ENCODE peak calls at places on chromosome 2, in nine cellular contexts. One of them, this sample, is unnamed.

GRCh38 chr2:16662440-16662839 is 3.2 kb downstream of the CYRIA start:
- DNase-seq in left lung: no peak
- DNase-seq in fibroblast of pulmonary artery: peak; percentile 74
- DNase-seq in cardiac fibroblast: peak; percentile 32
- DNase-seq in cardiac muscle cell: peak; percentile 49
- DNase-seq in WERI-Rb-1: no peak
- DNase-seq in DND-41: no peak
- DNase-seq in fibroblast of the aortic adventitia: no peak
- DNase-seq in SK-N-SH: no peak
- DNase-seq in this sample: no peak

GRCh38 chr2:28564346-28564745 is 68.5 kb downstream of the PLB1 start:
- DNase-seq in left lung: peak; percentile 20
- DNase-seq in fibroblast of pulmonary artery: no peak
- DNase-seq in cardiac fibroblast: no peak
- DNase-seq in cardiac muscle cell: no peak
- DNase-seq in WERI-Rb-1: no peak
- DNase-seq in DND-41: no peak
- DNase-seq in fibroblast of the aortic adventitia: no peak
- DNase-seq in SK-N-SH: no peak
- DNase-seq in this sample: no peak

GRCh38 chr2:121561617-121562268 is 31.1 kb downstream of the RNU4ATAC start:
- DNase-seq in left lung: no peak
- DNase-seq in fibroblast of pulmonary artery: peak; percentile 44
- DNase-seq in cardiac fibroblast: peak; percentile 27
- DNase-seq in cardiac muscle cell: peak; percentile 57
- DNase-seq in WERI-Rb-1: no peak
- DNase-seq in DND-41: no peak
- DNase-seq in fibroblast of the aortic adventitia: peak; percentile 75
- DNase-seq in SK-N-SH: no peak
- DNase-seq in this sample: no peak

GRCh38 chr2:28577796-28578680 is 82.2 kb downstream of the PLB1 start:
- DNase-seq in left lung: peak; percentile 64
- DNase-seq in fibroblast of pulmonary artery: no peak
- DNase-seq in cardiac fibroblast: no peak
- DNase-seq in cardiac muscle cell: no peak
- DNase-seq in WERI-Rb-1: no peak
- DNase-seq in DND-41: no peak
- DNase-seq in fibroblast of the aortic adventitia: no peak
- DNase-seq in SK-N-SH: no peak
- DNase-seq in this sample: no peak

GRCh38 chr2:43220982-43221659 is 5.3 kb downstream of the ZFP36L2 start:
- DNase-seq in left lung: peak; percentile 70
- DNase-seq in fibroblast of pulmonary artery: peak; percentile 93
- DNase-seq in cardiac fibroblast: peak; percentile 96
- DNase-seq in cardiac muscle cell: peak; percentile 96
- DNase-seq in WERI-Rb-1: no peak
- DNase-seq in DND-41: peak; percentile 85
- DNase-seq in fibroblast of the aortic adventitia: peak; percentile 97
- DNase-seq in SK-N-SH: peak; percentile 90
- DNase-seq in this sample: peak; percentile 95

GRCh38 chr2:108825736-108826135 is 39.2 kb downstream of the CCDC138 start:
- DNase-seq in left lung: no peak
- DNase-seq in fibroblast of pulmonary artery: no peak
- DNase-seq in cardiac fibroblast: peak; percentile 18
- DNase-seq in cardiac muscle cell: no peak
- DNase-seq in WERI-Rb-1: no peak
- DNase-seq in DND-41: no peak
- DNase-seq in fibroblast of the aortic adventitia: no peak
- DNase-seq in SK-N-SH: no peak
- DNase-seq in this sample: no peak

GRCh38 chr2:96977631-96978195 is 8.7 kb downstream of the FAM178B start:
- DNase-seq in left lung: no peak
- DNase-seq in fibroblast of pulmonary artery: peak; percentile 45
- DNase-seq in cardiac fibroblast: peak; percentile 27
- DNase-seq in cardiac muscle cell: peak; percentile 66
- DNase-seq in WERI-Rb-1: no peak
- DNase-seq in DND-41: no peak
- DNase-seq in fibroblast of the aortic adventitia: peak; percentile 22
- DNase-seq in SK-N-SH: no peak
- DNase-seq in this sample: no peak

GRCh38 chr2:240353086-240353798 is 82.2 kb upstream of the GPC1 start:
- DNase-seq in left lung: no peak
- DNase-seq in fibroblast of pulmonary artery: no peak
- DNase-seq in cardiac fibroblast: no peak
- DNase-seq in cardiac muscle cell: no peak
- DNase-seq in WERI-Rb-1: no peak
- DNase-seq in DND-41: no peak
- DNase-seq in fibroblast of the aortic adventitia: no peak
- DNase-seq in SK-N-SH: peak; percentile 76
- DNase-seq in this sample: no peak

GRCh38 chr2:182779323-182779722 is 63.3 kb downstream of the DNAJC10 start:
- DNase-seq in left lung: no peak
- DNase-seq in fibroblast of pulmonary artery: no peak
- DNase-seq in cardiac fibroblast: no peak
- DNase-seq in cardiac muscle cell: no peak
- DNase-seq in WERI-Rb-1: no peak
- DNase-seq in DND-41: no peak
- DNase-seq in fibroblast of the aortic adventitia: no peak
- DNase-seq in SK-N-SH: no peak
- DNase-seq in this sample: no peak

GRCh38 chr2:182784058-182784706 is 68.1 kb downstream of the DNAJC10 start:
- DNase-seq in left lung: no peak
- DNase-seq in fibroblast of pulmonary artery: no peak
- DNase-seq in cardiac fibroblast: no peak
- DNase-seq in cardiac muscle cell: no peak
- DNase-seq in WERI-Rb-1: no peak
- DNase-seq in DND-41: no peak
- DNase-seq in fibroblast of the aortic adventitia: no peak
- DNase-seq in SK-N-SH: no peak
- DNase-seq in this sample: no peak

DNA sequence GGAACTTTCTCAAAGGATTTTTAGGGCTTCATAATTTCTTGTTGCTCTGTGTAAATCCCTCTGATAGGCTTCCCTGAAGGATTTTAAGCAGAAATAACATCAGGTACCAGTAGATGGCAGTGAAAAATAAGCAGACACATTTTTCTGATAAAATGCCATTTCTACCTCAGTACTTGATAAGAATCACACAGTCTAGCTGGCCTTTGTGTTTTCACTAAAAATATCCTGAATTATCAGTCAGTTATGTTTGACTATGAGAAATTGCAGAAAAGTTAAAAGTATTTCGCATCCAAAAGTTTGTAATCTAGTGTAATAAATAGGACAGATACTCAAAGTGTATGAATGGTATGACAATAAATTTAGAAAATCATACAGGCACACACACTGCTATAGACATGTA is 68.7 kb downstream of the DNAJC10 start:
- DNase-seq in left lung: no peak
- DNase-seq in fibroblast of pulmonary artery: peak; percentile 63
- DNase-seq in cardiac fibroblast: peak; percentile 61
- DNase-seq in cardiac muscle cell: peak; percentile 57
- DNase-seq in WERI-Rb-1: no peak
- DNase-seq in DND-41: no peak
- DNase-seq in fibroblast of the aortic adventitia: peak; percentile 66
- DNase-seq in SK-N-SH: peak; percentile 37
- DNase-seq in this sample: peak; percentile 51
- TF ChIP-seq CTCF in left lung: peak; percentile 26
- TF ChIP-seq CTCF in fibroblast of pulmonary artery: peak; percentile 59
- TF ChIP-seq CTCF in cardiac fibroblast: peak; percentile 47
- TF ChIP-seq CTCF in cardiac muscle cell: peak; percentile 47
- TF ChIP-seq CTCF in WERI-Rb-1: peak; percentile 34
- TF ChIP-seq CTCF in DND-41: peak; percentile 52
- TF ChIP-seq CTCF in fibroblast of the aortic adventitia: peak; percentile 61
- TF ChIP-seq CTCF in SK-N-SH: peak; percentile 77
- TF ChIP-seq CTCF in this sample: peak; percentile 39

GRCh38 chr2:223826995-223827394 is 10.4 kb downstream of the AP1S3 start:
- DNase-seq in left lung: no peak
- DNase-seq in fibroblast of pulmonary artery: no peak
- DNase-seq in cardiac fibroblast: no peak
- DNase-seq in cardiac muscle cell: no peak
- DNase-seq in WERI-Rb-1: no peak
- DNase-seq in DND-41: no peak
- DNase-seq in fibroblast of the aortic adventitia: no peak
- DNase-seq in SK-N-SH: no peak
- DNase-seq in this sample: no peak

GRCh38 chr2:223834431-223834830 is 3.0 kb downstream of the AP1S3 start:
- DNase-seq in left lung: no peak
- DNase-seq in fibroblast of pulmonary artery: no peak
- DNase-seq in cardiac fibroblast: no peak
- DNase-seq in cardiac muscle cell: no peak
- DNase-seq in WERI-Rb-1: no peak
- DNase-seq in DND-41: no peak
- DNase-seq in fibroblast of the aortic adventitia: no peak
- DNase-seq in SK-N-SH: no peak
- DNase-seq in this sample: no peak

GRCh38 chr2:223824301-223824700 is 13.1 kb downstream of the AP1S3 start:
- DNase-seq in left lung: no peak
- DNase-seq in fibroblast of pulmonary artery: no peak
- DNase-seq in cardiac fibroblast: no peak
- DNase-seq in cardiac muscle cell: no peak
- DNase-seq in WERI-Rb-1: no peak
- DNase-seq in DND-41: no peak
- DNase-seq in fibroblast of the aortic adventitia: no peak
- DNase-seq in SK-N-SH: no peak
- DNase-seq in this sample: no peak

GRCh38 chr2:223828314-223828713 is 9.1 kb downstream of the AP1S3 start:
- DNase-seq in left lung: no peak
- DNase-seq in fibroblast of pulmonary artery: no peak
- DNase-seq in cardiac fibroblast: no peak
- DNase-seq in cardiac muscle cell: no peak
- DNase-seq in WERI-Rb-1: no peak
- DNase-seq in DND-41: no peak
- DNase-seq in fibroblast of the aortic adventitia: no peak
- DNase-seq in SK-N-SH: no peak
- DNase-seq in this sample: no peak

DNA sequence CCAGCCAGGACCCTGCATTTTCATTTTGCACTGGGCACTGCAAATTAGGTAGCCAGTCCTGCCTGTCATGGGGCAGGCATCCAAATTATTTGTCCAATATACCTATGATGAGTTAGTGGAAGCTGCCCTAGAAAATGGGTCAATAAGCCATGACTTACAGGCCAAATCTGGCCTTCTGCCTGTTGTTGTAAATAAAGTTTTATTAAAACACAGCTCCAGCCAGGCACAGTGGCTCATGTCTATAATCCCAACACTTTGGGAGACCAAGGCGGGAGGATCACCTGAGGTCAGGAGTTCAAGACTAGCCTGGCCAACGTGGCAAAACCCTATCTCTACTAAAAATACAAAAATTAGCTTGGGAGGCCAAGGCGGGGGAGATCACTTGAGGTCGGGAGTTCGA is 8.3 kb downstream of the AP1S3 start:
- DNase-seq in left lung: no peak
- DNase-seq in fibroblast of pulmonary artery: no peak
- DNase-seq in cardiac fibroblast: no peak
- DNase-seq in cardiac muscle cell: no peak
- DNase-seq in WERI-Rb-1: no peak
- DNase-seq in DND-41: no peak
- DNase-seq in fibroblast of the aortic adventitia: no peak
- DNase-seq in SK-N-SH: no peak
- DNase-seq in this sample: no peak
- H3K4me3 ChIP-seq in left lung: no peak overlapping the region
- H3K4me3 ChIP-seq in fibroblast of pulmonary artery: no peak overlapping the region
- H3K4me3 ChIP-seq in cardiac fibroblast: no peak overlapping the region
- H3K4me3 ChIP-seq in cardiac muscle cell: no peak overlapping the region
- H3K4me3 ChIP-seq in WERI-Rb-1: no peak overlapping the region
- H3K4me3 ChIP-seq in DND-41: no peak overlapping the region
- H3K4me3 ChIP-seq in fibroblast of the aortic adventitia: no peak overlapping the region
- H3K4me3 ChIP-seq in SK-N-SH: no peak overlapping the region
- H3K4me3 ChIP-seq in this sample: no peak overlapping the region

GRCh38 chr2:200479617-200480292 is 30.1 kb downstream of the KCTD18 start:
- DNase-seq in left lung: no peak
- DNase-seq in fibroblast of pulmonary artery: peak; percentile 54
- DNase-seq in cardiac fibroblast: peak; percentile 65
- DNase-seq in cardiac muscle cell: peak; percentile 53
- DNase-seq in WERI-Rb-1: no peak
- DNase-seq in DND-41: no peak
- DNase-seq in fibroblast of the aortic adventitia: peak; percentile 67
- DNase-seq in SK-N-SH: no peak
- DNase-seq in this sample: peak; percentile 18

GRCh38 chr2:200484934-200485333 is 24.9 kb downstream of the KCTD18 start:
- DNase-seq in left lung: no peak
- DNase-seq in fibroblast of pulmonary artery: no peak
- DNase-seq in cardiac fibroblast: no peak
- DNase-seq in cardiac muscle cell: no peak
- DNase-seq in WERI-Rb-1: no peak
- DNase-seq in DND-41: no peak
- DNase-seq in fibroblast of the aortic adventitia: no peak
- DNase-seq in SK-N-SH: no peak
- DNase-seq in this sample: no peak

GRCh38 chr2:200482194-200482593 is 27.7 kb downstream of the KCTD18 start:
- DNase-seq in left lung: no peak
- DNase-seq in fibroblast of pulmonary artery: no peak
- DNase-seq in cardiac fibroblast: no peak
- DNase-seq in cardiac muscle cell: no peak
- DNase-seq in WERI-Rb-1: peak; percentile 19
- DNase-seq in DND-41: no peak
- DNase-seq in fibroblast of the aortic adventitia: no peak
- DNase-seq in SK-N-SH: peak; percentile 71
- DNase-seq in this sample: no peak

GRCh38 chr2:200486529-200486928 is 23.3 kb downstream of the KCTD18 start:
- DNase-seq in left lung: no peak
- DNase-seq in fibroblast of pulmonary artery: no peak
- DNase-seq in cardiac fibroblast: no peak
- DNase-seq in cardiac muscle cell: no peak
- DNase-seq in WERI-Rb-1: no peak
- DNase-seq in DND-41: no peak
- DNase-seq in fibroblast of the aortic adventitia: no peak
- DNase-seq in SK-N-SH: no peak
- DNase-seq in this sample: no peak

DNA sequence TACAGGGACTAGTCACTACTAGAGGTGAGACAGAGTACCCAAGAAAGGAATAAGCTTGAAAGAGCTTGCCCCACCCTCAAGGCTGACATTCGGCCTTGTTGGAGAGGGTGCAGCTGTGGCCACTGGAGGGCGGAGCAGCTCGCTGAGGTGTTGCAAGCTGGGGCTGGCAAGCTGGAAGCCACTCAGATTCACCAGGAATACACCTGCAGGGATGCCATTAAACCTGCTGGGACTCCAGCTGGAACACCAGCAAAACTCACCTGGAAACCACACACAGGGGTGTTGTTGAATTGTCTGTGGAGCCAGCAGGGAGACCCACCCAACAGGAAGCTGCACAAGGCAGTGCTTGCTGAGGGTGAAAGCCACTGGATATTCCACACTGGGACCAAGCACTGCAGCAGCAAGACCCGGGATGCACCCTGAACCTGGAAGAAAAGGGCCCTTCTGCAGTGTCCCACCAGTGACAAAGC is 26.1 kb downstream of the KCTD18 start:
- DNase-seq in left lung: peak; percentile 69
- DNase-seq in fibroblast of pulmonary artery: peak; percentile 37
- DNase-seq in cardiac fibroblast: peak; percentile 49
- DNase-seq in cardiac muscle cell: peak; percentile 42
- DNase-seq in WERI-Rb-1: peak; percentile 78
- DNase-seq in DND-41: peak; percentile 32
- DNase-seq in fibroblast of the aortic adventitia: peak; percentile 27
- DNase-seq in SK-N-SH: peak; percentile 34
- DNase-seq in this sample: no peak
- TF ChIP-seq CTCF in left lung: peak; percentile 24
- TF ChIP-seq CTCF in fibroblast of pulmonary artery: peak; percentile 56
- TF ChIP-seq CTCF in cardiac fibroblast: peak; percentile 43
- TF ChIP-seq CTCF in cardiac muscle cell: peak; percentile 47
- TF ChIP-seq CTCF in WERI-Rb-1: peak; percentile 89
- TF ChIP-seq CTCF in DND-41: peak; percentile 56
- TF ChIP-seq CTCF in fibroblast of the aortic adventitia: peak; percentile 50
- TF ChIP-seq CTCF in SK-N-SH: peak; percentile 34
- TF ChIP-seq CTCF in this sample: peak; percentile 49

DNA sequence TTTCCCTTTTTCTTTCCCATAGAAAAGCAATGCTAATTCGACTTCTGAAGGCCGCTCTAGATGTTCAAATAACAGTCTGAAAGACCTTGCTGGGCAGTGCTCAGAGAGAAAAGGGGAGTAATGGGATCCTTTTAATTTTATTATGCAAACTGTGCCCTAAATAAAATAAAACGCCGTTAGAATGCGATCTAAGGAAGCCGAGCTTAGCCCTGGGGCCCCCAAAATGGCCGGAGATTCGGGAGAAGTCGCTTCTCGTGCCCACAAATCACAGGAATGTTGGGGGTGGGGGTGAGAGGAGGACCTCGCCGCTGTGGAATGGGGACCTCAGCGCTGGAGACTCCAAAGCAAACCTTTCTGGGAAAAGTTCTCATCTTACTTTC is 8.4 kb upstream of the POU3F3 start:
- DNase-seq in left lung: no peak
- DNase-seq in fibroblast of pulmonary artery: no peak
- DNase-seq in cardiac fibroblast: no peak
- DNase-seq in cardiac muscle cell: no peak
- DNase-seq in WERI-Rb-1: no peak
- DNase-seq in DND-41: no peak
- DNase-seq in fibroblast of the aortic adventitia: no peak
- DNase-seq in SK-N-SH: no peak
- DNase-seq in this sample: no peak
- H3K4me3 ChIP-seq in left lung: no peak overlapping the region
- H3K4me3 ChIP-seq in fibroblast of pulmonary artery: no peak overlapping the region
- H3K4me3 ChIP-seq in cardiac fibroblast: no peak overlapping the region
- H3K4me3 ChIP-seq in cardiac muscle cell: no peak overlapping the region
- H3K4me3 ChIP-seq in WERI-Rb-1: no peak overlapping the region
- H3K4me3 ChIP-seq in DND-41: no peak overlapping the region
- H3K4me3 ChIP-seq in fibroblast of the aortic adventitia: no peak overlapping the region
- H3K4me3 ChIP-seq in SK-N-SH: no peak overlapping the region
- H3K4me3 ChIP-seq in this sample: peak overlapping the region; percentile 55

This sample was measured in astrocyte of the cerebellum.